ENCODE peak calls at places on chromosomes 4 and X, in ten cellular contexts. One of them, this sample, is unnamed.

GRCh38 chr4:152640058-152640921 is 39.5 kb downstream of the TMEM154 start:
- DNase-seq in occipital lobe: no peak
- DNase-seq in mucosa of gallbladder: no peak
- DNase-seq in Jurkat, Clone E6-1: peak; percentile 19
- DNase-seq in A673: peak; percentile 40
- DNase-seq in cardiac muscle cell: peak; percentile 38
- DNase-seq in uterus: no peak
- DNase-seq in C1 segment of cervical spinal cord: no peak
- DNase-seq in NCI-H2227 treated with DMSO at 0.1 percent for 48 hours: no peak
- DNase-seq in CD8-positive, alpha-beta T cell: no peak
- DNase-seq in this sample: peak; percentile 30

GRCh38 chr4:174260099-174260498 is 23.4 kb downstream of the FBXO8 start:
- DNase-seq in occipital lobe: no peak
- DNase-seq in Jurkat, Clone E6-1: no peak
- DNase-seq in NCI-H2227 treated with DMSO at 0.1 percent for 48 hours: no peak
- DNase-seq in C1 segment of cervical spinal cord: no peak
- DNase-seq in A673: peak; percentile 67
- DNase-seq in CD8-positive, alpha-beta T cell: no peak
- DNase-seq in cardiac muscle cell: no peak
- DNase-seq in mucosa of gallbladder: no peak
- DNase-seq in uterus: no peak
- DNase-seq in this sample: no peak

GRCh38 chr4:7428261-7429068 is 6.3 kb downstream of the PSAPL1 start:
- DNase-seq in mucosa of gallbladder: no peak
- DNase-seq in NCI-H2227 treated with DMSO at 0.1 percent for 48 hours: no peak
- DNase-seq in occipital lobe: no peak
- DNase-seq in CD8-positive, alpha-beta T cell: no peak
- DNase-seq in A673: no peak
- DNase-seq in C1 segment of cervical spinal cord: no peak
- DNase-seq in cardiac muscle cell: peak; percentile 75
- DNase-seq in uterus: peak; percentile 10
- DNase-seq in Jurkat, Clone E6-1: no peak
- DNase-seq in this sample: peak; percentile 12

GRCh38 chr4:4930677-4931076 is 71.2 kb downstream of the MSX1 start:
- DNase-seq in cardiac muscle cell: no peak
- DNase-seq in A673: no peak
- DNase-seq in NCI-H2227 treated with DMSO at 0.1 percent for 48 hours: no peak
- DNase-seq in uterus: no peak
- DNase-seq in C1 segment of cervical spinal cord: no peak
- DNase-seq in CD8-positive, alpha-beta T cell: no peak
- DNase-seq in Jurkat, Clone E6-1: no peak
- DNase-seq in mucosa of gallbladder: no peak
- DNase-seq in occipital lobe: no peak
- DNase-seq in this sample: no peak

GRCh38 chr4:106263594-106264330 is 52.2 kb downstream of the TBCK start:
- DNase-seq in uterus: no peak
- DNase-seq in cardiac muscle cell: no peak
- DNase-seq in NCI-H2227 treated with DMSO at 0.1 percent for 48 hours: no peak
- DNase-seq in Jurkat, Clone E6-1: no peak
- DNase-seq in CD8-positive, alpha-beta T cell: no peak
- DNase-seq in occipital lobe: no peak
- DNase-seq in C1 segment of cervical spinal cord: no peak
- DNase-seq in mucosa of gallbladder: no peak
- DNase-seq in A673: no peak
- DNase-seq in this sample: no peak

GRCh38 chr4:172352351-172352750 is 539.1 kb downstream of the GALNTL6 start:
- DNase-seq in Jurkat, Clone E6-1: no peak
- DNase-seq in A673: no peak
- DNase-seq in NCI-H2227 treated with DMSO at 0.1 percent for 48 hours: no peak
- DNase-seq in mucosa of gallbladder: no peak
- DNase-seq in cardiac muscle cell: no peak
- DNase-seq in C1 segment of cervical spinal cord: no peak
- DNase-seq in CD8-positive, alpha-beta T cell: no peak
- DNase-seq in uterus: no peak
- DNase-seq in occipital lobe: no peak
- DNase-seq in this sample: no peak

GRCh38 chr4:56106180-56106579 is 157.4 kb downstream of the CEP135 start:
- DNase-seq in CD8-positive, alpha-beta T cell: no peak
- DNase-seq in C1 segment of cervical spinal cord: no peak
- DNase-seq in A673: no peak
- DNase-seq in cardiac muscle cell: no peak
- DNase-seq in NCI-H2227 treated with DMSO at 0.1 percent for 48 hours: no peak
- DNase-seq in mucosa of gallbladder: no peak
- DNase-seq in Jurkat, Clone E6-1: no peak
- DNase-seq in occipital lobe: no peak
- DNase-seq in uterus: no peak
- DNase-seq in this sample: no peak

GRCh38 chrX:44828008-44828605 is 15.7 kb upstream of the DUSP21 start:
- DNase-seq in Jurkat, Clone E6-1: no peak
- DNase-seq in NCI-H2227 treated with DMSO at 0.1 percent for 48 hours: no peak
- DNase-seq in cardiac muscle cell: no peak
- DNase-seq in CD8-positive, alpha-beta T cell: no peak
- DNase-seq in C1 segment of cervical spinal cord: no peak
- DNase-seq in uterus: no peak
- DNase-seq in A673: peak; percentile 65
- DNase-seq in mucosa of gallbladder: peak; percentile 14
- DNase-seq in occipital lobe: no peak
- DNase-seq in this sample: no peak

GRCh38 chr4:10295326-10295725 is 161.9 kb downstream of the ZNF518B start:
- DNase-seq in occipital lobe: no peak
- DNase-seq in cardiac muscle cell: no peak
- DNase-seq in uterus: no peak
- DNase-seq in Jurkat, Clone E6-1: no peak
- DNase-seq in CD8-positive, alpha-beta T cell: no peak
- DNase-seq in NCI-H2227 treated with DMSO at 0.1 percent for 48 hours: no peak
- DNase-seq in C1 segment of cervical spinal cord: no peak
- DNase-seq in A673: no peak
- DNase-seq in mucosa of gallbladder: no peak
- DNase-seq in this sample: no peak

GRCh38 chr4:153649572-153649991 is 34.5 kb upstream of the TLR2 start:
- DNase-seq in cardiac muscle cell: peak; percentile 10
- DNase-seq in C1 segment of cervical spinal cord: no peak
- DNase-seq in occipital lobe: no peak
- DNase-seq in Jurkat, Clone E6-1: peak; percentile 58
- DNase-seq in NCI-H2227 treated with DMSO at 0.1 percent for 48 hours: no peak
- DNase-seq in A673: peak; percentile 55
- DNase-seq in uterus: no peak
- DNase-seq in CD8-positive, alpha-beta T cell: no peak
- DNase-seq in mucosa of gallbladder: no peak
- DNase-seq in this sample: no peak

GRCh38 chrX:140064993-140065392 is 99.7 kb upstream of the CXorf66 start:
- DNase-seq in Jurkat, Clone E6-1: no peak
- DNase-seq in CD8-positive, alpha-beta T cell: no peak
- DNase-seq in occipital lobe: no peak
- DNase-seq in mucosa of gallbladder: peak; percentile 31
- DNase-seq in NCI-H2227 treated with DMSO at 0.1 percent for 48 hours: no peak
- DNase-seq in C1 segment of cervical spinal cord: no peak
- DNase-seq in cardiac muscle cell: no peak
- DNase-seq in A673: no peak
- DNase-seq in uterus: no peak
- DNase-seq in this sample: no peak

GRCh38 chr4:162699629-162700028 is 467.1 kb downstream of the NAF1 start:
- DNase-seq in occipital lobe: no peak
- DNase-seq in Jurkat, Clone E6-1: no peak
- DNase-seq in mucosa of gallbladder: no peak
- DNase-seq in NCI-H2227 treated with DMSO at 0.1 percent for 48 hours: no peak
- DNase-seq in uterus: no peak
- DNase-seq in C1 segment of cervical spinal cord: no peak
- DNase-seq in cardiac muscle cell: no peak
- DNase-seq in CD8-positive, alpha-beta T cell: no peak
- DNase-seq in A673: no peak
- DNase-seq in this sample: no peak

GRCh38 chrX:153924149-153924861 is 1.8 kb downstream of the ARHGAP4 start:
- DNase-seq in cardiac muscle cell: peak; percentile 64
- DNase-seq in NCI-H2227 treated with DMSO at 0.1 percent for 48 hours: peak; percentile 6
- DNase-seq in mucosa of gallbladder: no peak
- DNase-seq in Jurkat, Clone E6-1: no peak
- DNase-seq in A673: peak; percentile 81
- DNase-seq in C1 segment of cervical spinal cord: no peak
- DNase-seq in uterus: no peak
- DNase-seq in occipital lobe: no peak
- DNase-seq in CD8-positive, alpha-beta T cell: no peak
- DNase-seq in this sample: peak; percentile 67

GRCh38 chr4:186158021-186158859 is 33.1 kb upstream of the CYP4V2 start:
- DNase-seq in Jurkat, Clone E6-1: no peak
- DNase-seq in occipital lobe: no peak
- DNase-seq in mucosa of gallbladder: no peak
- DNase-seq in A673: no peak
- DNase-seq in C1 segment of cervical spinal cord: no peak
- DNase-seq in cardiac muscle cell: no peak
- DNase-seq in NCI-H2227 treated with DMSO at 0.1 percent for 48 hours: no peak
- DNase-seq in CD8-positive, alpha-beta T cell: no peak
- DNase-seq in uterus: no peak
- DNase-seq in this sample: no peak

GRCh38 chr4:184112006-184112550 is 105.6 kb downstream of the ENPP6 start:
- DNase-seq in occipital lobe: no peak
- DNase-seq in uterus: no peak
- DNase-seq in mucosa of gallbladder: no peak
- DNase-seq in cardiac muscle cell: no peak
- DNase-seq in CD8-positive, alpha-beta T cell: no peak
- DNase-seq in A673: no peak
- DNase-seq in Jurkat, Clone E6-1: no peak
- DNase-seq in NCI-H2227 treated with DMSO at 0.1 percent for 48 hours: no peak
- DNase-seq in C1 segment of cervical spinal cord: no peak
- DNase-seq in this sample: no peak

GRCh38 chr4:23324291-23324690 is 565.6 kb downstream of the PPARGC1A start:
- DNase-seq in Jurkat, Clone E6-1: no peak
- DNase-seq in cardiac muscle cell: no peak
- DNase-seq in NCI-H2227 treated with DMSO at 0.1 percent for 48 hours: no peak
- DNase-seq in CD8-positive, alpha-beta T cell: no peak
- DNase-seq in A673: no peak
- DNase-seq in mucosa of gallbladder: no peak
- DNase-seq in uterus: no peak
- DNase-seq in occipital lobe: no peak
- DNase-seq in C1 segment of cervical spinal cord: no peak
- DNase-seq in this sample: no peak

GRCh38 chr4:128303986-128304385 is 16.4 kb upstream of the PGRMC2 start:
- DNase-seq in Jurkat, Clone E6-1: no peak
- DNase-seq in mucosa of gallbladder: no peak
- DNase-seq in C1 segment of cervical spinal cord: no peak
- DNase-seq in cardiac muscle cell: no peak
- DNase-seq in CD8-positive, alpha-beta T cell: no peak
- DNase-seq in NCI-H2227 treated with DMSO at 0.1 percent for 48 hours: no peak
- DNase-seq in uterus: no peak
- DNase-seq in A673: no peak
- DNase-seq in occipital lobe: no peak
- DNase-seq in this sample: no peak

GRCh38 chr4:79445371-79445781 is 37.3 kb upstream of the GK2 start:
- DNase-seq in Jurkat, Clone E6-1: no peak
- DNase-seq in uterus: no peak
- DNase-seq in A673: peak; percentile 50
- DNase-seq in cardiac muscle cell: peak; percentile 15
- DNase-seq in occipital lobe: no peak
- DNase-seq in NCI-H2227 treated with DMSO at 0.1 percent for 48 hours: peak; percentile 85
- DNase-seq in mucosa of gallbladder: no peak
- DNase-seq in CD8-positive, alpha-beta T cell: no peak
- DNase-seq in C1 segment of cervical spinal cord: no peak
- DNase-seq in this sample: peak; percentile 35

GRCh38 chr4:6263541-6264540 is 5.8 kb upstream of the WFS1 start:
- DNase-seq in C1 segment of cervical spinal cord: no peak
- DNase-seq in uterus: no peak
- DNase-seq in NCI-H2227 treated with DMSO at 0.1 percent for 48 hours: no peak
- DNase-seq in mucosa of gallbladder: peak; percentile 58
- DNase-seq in Jurkat, Clone E6-1: no peak
- DNase-seq in A673: no peak
- DNase-seq in cardiac muscle cell: peak; percentile 70
- DNase-seq in occipital lobe: no peak
- DNase-seq in CD8-positive, alpha-beta T cell: no peak
- DNase-seq in this sample: peak; percentile 74

GRCh38 chr4:1194028-1194900 is 21.9 kb upstream of the SPON2 start:
- DNase-seq in A673: no peak
- DNase-seq in C1 segment of cervical spinal cord: no peak
- DNase-seq in uterus: peak; percentile 88
- DNase-seq in NCI-H2227 treated with DMSO at 0.1 percent for 48 hours: no peak
- DNase-seq in occipital lobe: no peak
- DNase-seq in mucosa of gallbladder: peak; percentile 49
- DNase-seq in CD8-positive, alpha-beta T cell: no peak
- DNase-seq in cardiac muscle cell: no peak
- DNase-seq in Jurkat, Clone E6-1: no peak
- DNase-seq in this sample: peak; percentile 52

GRCh38 chr4:109325698-109326097 is 23.2 kb upstream of the COL25A1 start:
- DNase-seq in C1 segment of cervical spinal cord: no peak
- DNase-seq in NCI-H2227 treated with DMSO at 0.1 percent for 48 hours: no peak
- DNase-seq in occipital lobe: no peak
- DNase-seq in uterus: no peak
- DNase-seq in A673: no peak
- DNase-seq in cardiac muscle cell: no peak
- DNase-seq in CD8-positive, alpha-beta T cell: no peak
- DNase-seq in mucosa of gallbladder: no peak
- DNase-seq in Jurkat, Clone E6-1: no peak
- DNase-seq in this sample: no peak

GRCh38 chr4:109547394-109547793 is 12.7 kb upstream of the MCUB start:
- DNase-seq in NCI-H2227 treated with DMSO at 0.1 percent for 48 hours: no peak
- DNase-seq in A673: peak; percentile 10
- DNase-seq in C1 segment of cervical spinal cord: no peak
- DNase-seq in CD8-positive, alpha-beta T cell: no peak
- DNase-seq in Jurkat, Clone E6-1: no peak
- DNase-seq in mucosa of gallbladder: no peak
- DNase-seq in cardiac muscle cell: no peak
- DNase-seq in uterus: no peak
- DNase-seq in occipital lobe: no peak
- DNase-seq in this sample: no peak

GRCh38 chr4:111064342-111064993 is 441.6 kb upstream of the PITX2 start:
- DNase-seq in Jurkat, Clone E6-1: peak; percentile 42
- DNase-seq in CD8-positive, alpha-beta T cell: no peak
- DNase-seq in NCI-H2227 treated with DMSO at 0.1 percent for 48 hours: no peak
- DNase-seq in uterus: no peak
- DNase-seq in C1 segment of cervical spinal cord: no peak
- DNase-seq in cardiac muscle cell: no peak
- DNase-seq in occipital lobe: no peak
- DNase-seq in mucosa of gallbladder: no peak
- DNase-seq in A673: no peak
- DNase-seq in this sample: no peak

GRCh38 chr4:20698382-20698781 is 1.9 kb upstream of the PACRGL start:
- DNase-seq in mucosa of gallbladder: no peak
- DNase-seq in C1 segment of cervical spinal cord: no peak
- DNase-seq in Jurkat, Clone E6-1: no peak
- DNase-seq in occipital lobe: no peak
- DNase-seq in A673: peak; percentile 36
- DNase-seq in uterus: no peak
- DNase-seq in NCI-H2227 treated with DMSO at 0.1 percent for 48 hours: no peak
- DNase-seq in CD8-positive, alpha-beta T cell: no peak
- DNase-seq in cardiac muscle cell: no peak
- DNase-seq in this sample: no peak

GRCh38 chrX:151713859-151714258 is 2.0 kb upstream of the FATE1 start:
- DNase-seq in occipital lobe: no peak
- DNase-seq in A673: peak; percentile 26
- DNase-seq in uterus: no peak
- DNase-seq in mucosa of gallbladder: no peak
- DNase-seq in CD8-positive, alpha-beta T cell: no peak
- DNase-seq in NCI-H2227 treated with DMSO at 0.1 percent for 48 hours: no peak
- DNase-seq in Jurkat, Clone E6-1: peak; percentile 1
- DNase-seq in cardiac muscle cell: peak; percentile 20
- DNase-seq in C1 segment of cervical spinal cord: no peak
- DNase-seq in this sample: peak; percentile 62

GRCh38 chrX:150898343-150899190 is at the start of gene CD99L2:
- DNase-seq in A673: peak; percentile 89
- DNase-seq in occipital lobe: peak; percentile 82
- DNase-seq in C1 segment of cervical spinal cord: peak; percentile 72
- DNase-seq in uterus: peak; percentile 89
- DNase-seq in Jurkat, Clone E6-1: peak; percentile 69
- DNase-seq in mucosa of gallbladder: peak; percentile 89
- DNase-seq in cardiac muscle cell: peak; percentile 89
- DNase-seq in NCI-H2227 treated with DMSO at 0.1 percent for 48 hours: peak; percentile 84
- DNase-seq in CD8-positive, alpha-beta T cell: peak; percentile 83
- DNase-seq in this sample: peak; percentile 91

GRCh38 chr4:75477201-75477600 is 37.0 kb downstream of the RCHY1 start:
- DNase-seq in cardiac muscle cell: no peak
- DNase-seq in NCI-H2227 treated with DMSO at 0.1 percent for 48 hours: no peak
- DNase-seq in mucosa of gallbladder: no peak
- DNase-seq in Jurkat, Clone E6-1: no peak
- DNase-seq in A673: no peak
- DNase-seq in C1 segment of cervical spinal cord: no peak
- DNase-seq in CD8-positive, alpha-beta T cell: no peak
- DNase-seq in occipital lobe: no peak
- DNase-seq in uterus: no peak
- DNase-seq in this sample: no peak

This sample was measured in testis.